ENCODE peak calls at places on chromosomes 12 and 14, in eight cellular contexts. W is neural progenitor cell, A is Peyer's patch, M is left ventricle myocardium inferior, R is right atrium auricular region, C is mucosa of descending colon, P is upper lobe of right lung, U is heart left ventricle. Z is an unnamed sample. For H3K4me1, the result is how much of the 10 kb centered on the place peaks cover.

GRCh38 chr14:65168840-65169239 is 66.5 kb upstream of the MAX start:
- DNase-seq in W (no peak), A (no peak), M (no peak), R (no peak), C (no peak), P (no peak), U (no peak), Z (no peak)

GRCh38 chr14:105315211-105315721 is 718 bp downstream of the PACS2 start:
- DNase-seq in W (peak), A (peak), M (no peak), R (peak), C (peak), P (peak), U (no peak), Z (peak)

GRCh38 chr12:54601841-54602240 is 13.4 kb upstream of the PPP1R1A start:
- DNase-seq in W (no peak), A (no peak), M (no peak), R (no peak), C (no peak), P (no peak), U (no peak), Z (no peak)

GRCh38 chr14:95328876-95329503 is 9.3 kb upstream of the CLMN start:
- DNase-seq in W (no peak), A (no peak), M (no peak), R (no peak), C (no peak), P (no peak), U (no peak), Z (no peak)

GRCh38 chr12:55937956-55938355 is 7.0 kb downstream of the DGKA start:
- DNase-seq in W (no peak), A (no peak), M (no peak), R (no peak), C (no peak), P (no peak), U (no peak), Z (no peak)

GRCh38 chr12:118307069-118307954 is 65.4 kb downstream of the TAOK3 start:
- DNase-seq in W (no peak), A (no peak), M (no peak), R (no peak), C (no peak), P (no peak), U (peak), Z (no peak)

GRCh38 chr12:68759852-68760251 is 13.9 kb downstream of the SLC35E3 start:
- DNase-seq in W (no peak), A (no peak), M (no peak), R (no peak), C (no peak), P (no peak), U (no peak), Z (no peak)

GRCh38 chr12:29739279-29739991 is 44.3 kb downstream of the TMTC1 start:
- DNase-seq in W (no peak), A (no peak), M (no peak), R (no peak), C (no peak), P (no peak), U (no peak), Z (no peak)

GRCh38 chr12:15322164-15323054 is at the start of gene PTPRO:
- DNase-seq in W (peak), A (no peak), M (no peak), R (no peak), C (no peak), P (peak), U (no peak), Z (no peak)

GRCh38 chr12:52434760-52435530 is 774 bp upstream of the KRT75 start:
- DNase-seq in W (no peak), A (no peak), M (no peak), R (no peak), C (no peak), P (no peak), U (no peak), Z (no peak)

GRCh38 chr12:29066061-29066588 is 83.0 kb upstream of the FAR2 start:
- DNase-seq in W (peak), A (no peak), M (no peak), R (no peak), C (no peak), P (no peak), U (no peak), Z (no peak)

GRCh38 chr14:95619785-95620417 is 66.3 kb upstream of the TCL1B start:
- DNase-seq in W (peak), A (no peak), M (no peak), R (no peak), C (no peak), P (no peak), U (no peak), Z (no peak)

DNA sequence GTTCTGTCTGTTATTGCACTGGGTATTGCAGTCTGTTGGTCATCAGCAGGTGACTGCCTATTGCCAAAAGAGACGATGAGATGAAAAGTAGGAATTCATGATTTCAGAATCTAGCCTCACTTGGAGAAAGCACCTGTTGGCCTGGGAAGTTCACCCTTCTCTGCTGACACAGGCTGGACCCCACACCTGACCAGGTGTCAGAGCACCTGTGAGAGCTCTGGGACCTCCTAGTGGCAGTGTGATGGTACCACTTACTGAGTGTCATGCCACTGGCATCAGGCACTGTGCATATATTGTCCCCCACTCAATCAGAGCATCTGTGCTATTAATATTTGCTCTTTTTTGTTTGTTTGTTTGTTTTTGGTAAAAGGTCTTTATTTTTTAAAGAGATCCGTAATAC is 68.0 kb downstream of the RASSF3 start:
- DNase-seq in W (no peak), A (no peak), M (no peak), R (no peak), C (no peak), P (no peak), U (no peak), Z (no peak)
- H3K4me1 ChIP-seq in W (under half), A (half or more), M (half or more), R (half or more), C (half or more), P (half or more), U (half or more), Z (half or more)

GRCh38 chr12:120625557-120626419 is 14.6 kb upstream of the CABP1 start:
- DNase-seq in W (peak), A (peak), M (no peak), R (no peak), C (peak), P (peak), U (no peak), Z (peak)
- TF ChIP-seq CTCF in W (peak), A (peak), M (no peak), R (no peak), C (no peak), P (no peak), U (no peak), Z (no peak)

GRCh38 chr12:2113501-2113912 is 60.7 kb downstream of the CACNA1C start:
- DNase-seq in W (no peak), A (no peak), M (peak), R (no peak), C (no peak), P (peak), U (peak), Z (no peak)
- H3K4me1 ChIP-seq in W (under half), A (under half), M (half or more), R (half or more), C (under half), P (under half), U (half or more), Z (under half)

GRCh38 chr14:61662437-61663311 is 32.6 kb upstream of the HIF1A start:
- DNase-seq in W (peak), A (peak), M (no peak), R (no peak), C (peak), P (no peak), U (no peak), Z (peak)

GRCh38 chr14:61661471-61661988 is 33.8 kb upstream of the HIF1A start:
- DNase-seq in W (no peak), A (no peak), M (no peak), R (no peak), C (no peak), P (no peak), U (no peak), Z (no peak)

GRCh38 chr14:61659582-61659981 is 35.7 kb upstream of the HIF1A start:
- DNase-seq in W (no peak), A (no peak), M (no peak), R (no peak), C (no peak), P (no peak), U (no peak), Z (no peak)

GRCh38 chr14:61662001-61662400 is 33.3 kb upstream of the HIF1A start:
- DNase-seq in W (no peak), A (no peak), M (no peak), R (no peak), C (no peak), P (no peak), U (no peak), Z (no peak)

DNA sequence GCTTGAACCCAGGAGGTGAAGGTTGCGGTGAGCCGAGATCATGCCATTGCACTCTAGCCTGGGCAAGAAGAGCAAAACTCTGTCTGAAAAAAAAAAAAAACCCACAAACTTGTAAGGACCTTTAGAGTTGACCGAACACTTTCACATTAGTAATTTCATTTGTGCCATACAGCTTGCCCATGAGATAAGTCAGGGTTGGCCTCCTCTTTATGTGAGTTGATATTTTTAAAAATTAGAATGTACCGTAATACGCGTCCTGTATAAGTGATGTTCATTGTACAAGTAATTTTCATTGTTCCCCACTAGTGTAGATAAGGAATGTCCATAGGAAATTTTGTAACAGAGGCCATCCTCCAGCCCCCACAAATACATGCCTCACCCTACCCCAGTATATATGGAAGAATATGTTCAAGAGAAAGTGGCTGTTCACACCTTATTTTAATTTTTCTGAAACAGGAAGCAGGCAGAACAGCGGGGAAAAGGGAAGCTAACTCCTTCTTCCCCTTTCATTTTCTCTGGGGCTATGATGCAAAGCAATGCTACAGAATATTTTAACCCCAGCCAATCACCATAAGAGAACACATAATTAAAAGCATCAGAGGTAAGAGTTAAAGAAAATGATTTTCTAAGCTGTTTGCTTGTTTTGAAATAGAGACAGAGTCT is 31.9 kb upstream of the HIF1A start:
- DNase-seq in W (no peak), A (no peak), M (no peak), R (no peak), C (no peak), P (no peak), U (no peak), Z (no peak)
- TF ChIP-seq CTCF in W (no peak), A (no peak), M (no peak), R (no peak), C (no peak), P (no peak), U (no peak), Z (no peak)

GRCh38 chr12:46242569-46242968 is 26.3 kb downstream of the SLC38A1 start:
- DNase-seq in W (no peak), A (no peak), M (no peak), R (no peak), C (no peak), P (no peak), U (no peak), Z (no peak)

GRCh38 chr12:46244997-46245396 is 23.8 kb downstream of the SLC38A1 start:
- DNase-seq in W (no peak), A (no peak), M (no peak), R (no peak), C (no peak), P (no peak), U (no peak), Z (no peak)

GRCh38 chr12:46244273-46244672 is 24.6 kb downstream of the SLC38A1 start:
- DNase-seq in W (no peak), A (no peak), M (no peak), R (no peak), C (no peak), P (no peak), U (no peak), Z (no peak)

GRCh38 chr12:46237381-46238045 is 31.3 kb downstream of the SLC38A1 start:
- DNase-seq in W (no peak), A (no peak), M (no peak), R (no peak), C (no peak), P (no peak), U (no peak), Z (no peak)

GRCh38 chr12:46240436-46240835 is 28.4 kb downstream of the SLC38A1 start:
- DNase-seq in W (no peak), A (no peak), M (no peak), R (no peak), C (no peak), P (no peak), U (no peak), Z (no peak)
- H3K4me1 ChIP-seq in W (under half), A (under half), M (under half), R (under half), C (under half), P (under half), U (under half), Z (under half)